ENCODE peak calls at places on chromosomes 5 and 9, in ten cellular contexts. Y is stimulated activated CD8-positive, alpha-beta memory T cell treated with anti-CD3 and anti-CD28 coated beads, Interleukin-12 subunit alpha, Interleukin-12 subunit beta, amount 100 ng/mL, for 1 hour; P is HepG2; G is MM.1S; Z is LoVo; M is adrenal gland; T is T-helper 9 cell; I is T-cell; V is heart left ventricle; C is HFF-Myc. N is an unnamed sample.

GRCh38 chr9:24487250-24487861 is 58.3 kb downstream of the IZUMO3 start:
- DNase-seq in T (no peak), V (no peak), C (no peak), Y (no peak), M (no peak), I (no peak), G (no peak), Z (no peak), P (no peak), N (no peak)

GRCh38 chr5:106414342-106414741 is 1256.4 kb downstream of the EFNA5 start:
- DNase-seq in V (no peak), G (no peak), Z (no peak), C (no peak), Y (no peak), I (no peak), M (no peak), T (no peak), P (no peak), N (no peak)

GRCh38 chr5:44001675-44002380 is 387.4 kb downstream of the FGF10 start:
- DNase-seq in I (no peak), V (no peak), C (no peak), T (no peak), P (peak), M (no peak), Z (no peak), Y (no peak), G (no peak), N (no peak)

GRCh38 chr5:431001-431710 is 11.8 kb upstream of the EXOC3 start:
- DNase-seq in I (no peak), M (peak), P (peak), V (no peak), G (peak), T (no peak), Y (no peak), C (no peak), Z (peak), N (no peak)

GRCh38 chr9:131272212-131272611 is 4.1 kb downstream of the FAM78A start:
- DNase-seq in Y (no peak), V (no peak), I (no peak), T (no peak), C (no peak), G (no peak), P (no peak), Z (no peak), M (no peak), N (no peak)

GRCh38 chr5:136212252-136212721 is 19.3 kb upstream of the SMIM32 start:
- DNase-seq in C (peak), I (no peak), P (peak), M (peak), T (peak), G (peak), Y (peak), Z (peak), V (peak), N (peak)

GRCh38 chr9:116395409-116396037 is 241.9 kb downstream of the PAPPA start:
- DNase-seq in I (no peak), P (no peak), M (no peak), Z (no peak), V (no peak), G (no peak), T (no peak), Y (no peak), C (no peak), N (no peak)

GRCh38 chr9:130377612-130378011 is 67.1 kb upstream of the ASS1 start:
- DNase-seq in P (no peak), Y (no peak), G (no peak), C (no peak), I (no peak), T (no peak), M (no peak), V (no peak), Z (no peak), N (no peak)

GRCh38 chr5:94908889-94909480 is 290.5 kb downstream of the SLF1 start:
- DNase-seq in Z (peak), T (no peak), G (peak), V (no peak), Y (no peak), C (peak), M (no peak), I (no peak), P (peak), N (no peak)

GRCh38 chr5:67880876-67881275 is 334.7 kb upstream of the PIK3R1 start:
- DNase-seq in V (no peak), Y (no peak), G (no peak), Z (no peak), M (peak), T (no peak), C (no peak), I (no peak), P (no peak), N (no peak)

GRCh38 chr5:66595877-66596790 is at the start of gene MAST4:
- DNase-seq in G (peak), Y (no peak), M (peak), Z (peak), C (peak), V (peak), P (peak), I (peak), T (no peak), N (peak)

GRCh38 chr5:169763437-169764301 is 126.6 kb downstream of the DOCK2 start:
- DNase-seq in T (no peak), V (no peak), Y (no peak), M (no peak), G (no peak), C (no peak), I (no peak), Z (no peak), P (no peak), N (no peak)

GRCh38 chr9:97462914-97463313 is 38.6 kb upstream of the TMOD1 start:
- DNase-seq in V (no peak), Y (no peak), Z (no peak), I (no peak), P (no peak), T (no peak), G (no peak), M (no peak), C (no peak), N (no peak)

GRCh38 chr9:100933656-100934055 is 94.9 kb upstream of the PLPPR1 start:
- DNase-seq in P (no peak), C (no peak), Y (no peak), M (no peak), Z (no peak), G (no peak), V (no peak), I (no peak), T (no peak), N (no peak)

GRCh38 chr9:33029106-33029788 is 4.2 kb downstream of the DNAJA1 start:
- DNase-seq in G (no peak), Y (no peak), V (no peak), M (peak), C (no peak), T (no peak), P (peak), Z (no peak), I (no peak), N (no peak)

GRCh38 chr9:17905356-17906203 is 326.7 kb downstream of the SH3GL2 start:
- DNase-seq in I (no peak), P (no peak), M (no peak), Z (no peak), T (no peak), C (no peak), Y (no peak), V (no peak), G (no peak), N (no peak)

GRCh38 chr5:65108786-65109743 is 340.3 kb downstream of the CWC27 start:
- DNase-seq in P (no peak), G (no peak), M (no peak), C (no peak), V (no peak), Z (no peak), Y (no peak), T (no peak), I (no peak), N (no peak)

GRCh38 chr9:68482548-68482947 is 58.1 kb downstream of the TMEM252 start:
- DNase-seq in M (no peak), Y (no peak), G (no peak), I (no peak), P (no peak), C (no peak), T (no peak), Z (no peak), V (no peak), N (no peak)

GRCh38 chr5:6377121-6377520 is 1.2 kb downstream of the MED10 start:
- DNase-seq in P (no peak), Y (no peak), G (no peak), I (no peak), V (no peak), C (no peak), T (no peak), M (peak), Z (no peak), N (no peak)

GRCh38 chr9:42852133-42852532 is 668.7 kb downstream of the SPATA31A6 start:
- DNase-seq in I (peak), G (peak), C (no peak), T (no peak), P (peak), Z (no peak), V (peak), M (peak), Y (no peak), N (no peak)

GRCh38 chr9:2727966-2728613 is 10.8 kb downstream of the KCNV2 start:
- DNase-seq in G (peak), I (no peak), V (peak), C (peak), P (peak), Z (peak), M (peak), T (no peak), Y (no peak), N (no peak)

GRCh38 chr5:14165375-14166091 is 22.4 kb downstream of the TRIO start:
- DNase-seq in M (no peak), Y (no peak), C (no peak), I (no peak), P (peak), G (no peak), T (no peak), Z (peak), V (no peak), N (no peak)

GRCh38 chr5:1204693-1205242 is 3.4 kb downstream of the SLC6A19 start:
- DNase-seq in C (no peak), T (no peak), Y (no peak), I (no peak), M (no peak), V (peak), P (peak), G (no peak), Z (no peak), N (no peak)

GRCh38 chr9:123407537-123407828 is 51.5 kb downstream of the CRB2 start:
- DNase-seq in C (no peak), I (no peak), P (no peak), T (no peak), G (no peak), V (no peak), Z (no peak), Y (no peak), M (no peak), N (no peak)

GRCh38 chr5:34817558-34818351 is 21.2 kb upstream of the TTC23L start:
- DNase-seq in Z (no peak), T (no peak), C (no peak), G (no peak), I (no peak), P (no peak), M (no peak), Y (no peak), V (no peak), N (no peak)